ENCODE peak calls at places on chromosome 4, in ten cellular contexts. One of them, this sample, is unnamed.

GRCh38 chr4:124804584-124804983 is 92.1 kb upstream of the ANKRD50 start:
- DNase-seq in choroid plexus epithelial cell: no peak
- DNase-seq in heart left ventricle: no peak
- DNase-seq in fibroblast of lung: peak; percentile 37
- DNase-seq in RWPE1: no peak
- DNase-seq in nephron progenitor cell: no peak
- DNase-seq in WTC11: no peak
- DNase-seq in left lung: no peak
- DNase-seq in endothelial cell: no peak
- DNase-seq in astrocyte of the spinal cord: peak; percentile 38
- DNase-seq in this sample: no peak

GRCh38 chr4:16772366-16772850 is 126.0 kb downstream of the LDB2 start:
- DNase-seq in heart left ventricle: no peak
- DNase-seq in RWPE1: no peak
- DNase-seq in choroid plexus epithelial cell: peak; percentile 59
- DNase-seq in nephron progenitor cell: no peak
- DNase-seq in endothelial cell: no peak
- DNase-seq in left lung: no peak
- DNase-seq in fibroblast of lung: peak; percentile 54
- DNase-seq in astrocyte of the spinal cord: peak; percentile 59
- DNase-seq in WTC11: no peak
- DNase-seq in this sample: no peak

GRCh38 chr4:11720292-11720691 is 291.6 kb upstream of the HS3ST1 start:
- DNase-seq in RWPE1: peak; percentile 50
- DNase-seq in endothelial cell: peak; percentile 20
- DNase-seq in WTC11: no peak
- DNase-seq in fibroblast of lung: peak; percentile 45
- DNase-seq in choroid plexus epithelial cell: peak; percentile 74
- DNase-seq in nephron progenitor cell: no peak
- DNase-seq in heart left ventricle: no peak
- DNase-seq in astrocyte of the spinal cord: peak; percentile 60
- DNase-seq in left lung: no peak
- DNase-seq in this sample: no peak

GRCh38 chr4:8838911-8839431 is 32.7 kb downstream of the HMX1 start:
- DNase-seq in RWPE1: no peak
- DNase-seq in astrocyte of the spinal cord: no peak
- DNase-seq in WTC11: no peak
- DNase-seq in fibroblast of lung: no peak
- DNase-seq in choroid plexus epithelial cell: no peak
- DNase-seq in nephron progenitor cell: no peak
- DNase-seq in left lung: peak; percentile 64
- DNase-seq in endothelial cell: no peak
- DNase-seq in heart left ventricle: no peak
- DNase-seq in this sample: no peak

GRCh38 chr4:147326581-147326980 is 154.3 kb upstream of the EDNRA start:
- DNase-seq in left lung: no peak
- DNase-seq in heart left ventricle: no peak
- DNase-seq in WTC11: no peak
- DNase-seq in endothelial cell: no peak
- DNase-seq in RWPE1: no peak
- DNase-seq in fibroblast of lung: peak; percentile 58
- DNase-seq in choroid plexus epithelial cell: peak; percentile 54
- DNase-seq in astrocyte of the spinal cord: peak; percentile 72
- DNase-seq in nephron progenitor cell: no peak
- DNase-seq in this sample: no peak

GRCh38 chr4:114941522-114941921 is 171.9 kb downstream of the NDST4 start:
- DNase-seq in RWPE1: no peak
- DNase-seq in astrocyte of the spinal cord: no peak
- DNase-seq in choroid plexus epithelial cell: no peak
- DNase-seq in fibroblast of lung: no peak
- DNase-seq in heart left ventricle: no peak
- DNase-seq in nephron progenitor cell: no peak
- DNase-seq in left lung: no peak
- DNase-seq in WTC11: no peak
- DNase-seq in endothelial cell: no peak
- DNase-seq in this sample: no peak

GRCh38 chr4:99062120-99062519 is 26.5 kb downstream of the ADH5 start:
- DNase-seq in fibroblast of lung: peak; percentile 15
- DNase-seq in endothelial cell: no peak
- DNase-seq in WTC11: no peak
- DNase-seq in RWPE1: no peak
- DNase-seq in nephron progenitor cell: no peak
- DNase-seq in left lung: no peak
- DNase-seq in choroid plexus epithelial cell: peak; percentile 23
- DNase-seq in heart left ventricle: no peak
- DNase-seq in astrocyte of the spinal cord: no peak
- DNase-seq in this sample: no peak

GRCh38 chr4:64399313-64400109 is 9.7 kb downstream of the TECRL start:
- DNase-seq in choroid plexus epithelial cell: no peak
- DNase-seq in heart left ventricle: no peak
- DNase-seq in nephron progenitor cell: no peak
- DNase-seq in RWPE1: no peak
- DNase-seq in fibroblast of lung: no peak
- DNase-seq in left lung: no peak
- DNase-seq in WTC11: peak; percentile 19
- DNase-seq in endothelial cell: no peak
- DNase-seq in astrocyte of the spinal cord: no peak
- DNase-seq in this sample: no peak

GRCh38 chr4:7052923-7053715 is 9.9 kb downstream of the TADA2B start:
- DNase-seq in choroid plexus epithelial cell: no peak
- DNase-seq in WTC11: no peak
- DNase-seq in nephron progenitor cell: no peak
- DNase-seq in fibroblast of lung: peak; percentile 44
- DNase-seq in endothelial cell: no peak
- DNase-seq in left lung: peak; percentile 96
- DNase-seq in heart left ventricle: peak; percentile 61
- DNase-seq in astrocyte of the spinal cord: peak; percentile 33
- DNase-seq in RWPE1: no peak
- DNase-seq in this sample: no peak

GRCh38 chr4:76758290-76758882 is 139.6 kb downstream of the SOWAHB start:
- DNase-seq in left lung: no peak
- DNase-seq in heart left ventricle: no peak
- DNase-seq in endothelial cell: no peak
- DNase-seq in RWPE1: peak; percentile 53
- DNase-seq in WTC11: no peak
- DNase-seq in nephron progenitor cell: no peak
- DNase-seq in fibroblast of lung: peak; percentile 71
- DNase-seq in astrocyte of the spinal cord: peak; percentile 81
- DNase-seq in choroid plexus epithelial cell: peak; percentile 89
- DNase-seq in this sample: no peak

GRCh38 chr4:5366421-5366820 is 315.1 kb downstream of the STK32B start:
- DNase-seq in WTC11: no peak
- DNase-seq in RWPE1: peak; percentile 17
- DNase-seq in left lung: no peak
- DNase-seq in fibroblast of lung: peak; percentile 21
- DNase-seq in choroid plexus epithelial cell: no peak
- DNase-seq in endothelial cell: no peak
- DNase-seq in nephron progenitor cell: no peak
- DNase-seq in astrocyte of the spinal cord: no peak
- DNase-seq in heart left ventricle: no peak
- DNase-seq in this sample: no peak

GRCh38 chr4:81255524-81255923 is 40.5 kb upstream of the PRKG2 start:
- DNase-seq in RWPE1: no peak
- DNase-seq in left lung: no peak
- DNase-seq in endothelial cell: no peak
- DNase-seq in WTC11: no peak
- DNase-seq in nephron progenitor cell: no peak
- DNase-seq in astrocyte of the spinal cord: peak; percentile 74
- DNase-seq in heart left ventricle: no peak
- DNase-seq in choroid plexus epithelial cell: peak; percentile 93
- DNase-seq in fibroblast of lung: peak; percentile 77
- DNase-seq in this sample: no peak

GRCh38 chr4:4344915-4345527 is 41.9 kb upstream of the NSG1 start:
- DNase-seq in endothelial cell: no peak
- DNase-seq in heart left ventricle: no peak
- DNase-seq in astrocyte of the spinal cord: no peak
- DNase-seq in left lung: no peak
- DNase-seq in RWPE1: no peak
- DNase-seq in WTC11: no peak
- DNase-seq in choroid plexus epithelial cell: no peak
- DNase-seq in fibroblast of lung: no peak
- DNase-seq in nephron progenitor cell: no peak
- DNase-seq in this sample: no peak

GRCh38 chr4:19857405-19857804 is 394.3 kb upstream of the SLIT2 start:
- DNase-seq in left lung: no peak
- DNase-seq in choroid plexus epithelial cell: peak; percentile 83
- DNase-seq in RWPE1: no peak
- DNase-seq in nephron progenitor cell: no peak
- DNase-seq in fibroblast of lung: no peak
- DNase-seq in WTC11: no peak
- DNase-seq in astrocyte of the spinal cord: no peak
- DNase-seq in heart left ventricle: no peak
- DNase-seq in endothelial cell: no peak
- DNase-seq in this sample: no peak

GRCh38 chr4:1775731-1776500 is 17.2 kb upstream of the FGFR3 start:
- DNase-seq in fibroblast of lung: no peak
- DNase-seq in left lung: no peak
- DNase-seq in nephron progenitor cell: no peak
- DNase-seq in WTC11: no peak
- DNase-seq in astrocyte of the spinal cord: no peak
- DNase-seq in choroid plexus epithelial cell: no peak
- DNase-seq in endothelial cell: no peak
- DNase-seq in RWPE1: no peak
- DNase-seq in heart left ventricle: no peak
- DNase-seq in this sample: no peak

GRCh38 chr4:148116264-148116663 is 325.9 kb downstream of the NR3C2 start:
- DNase-seq in WTC11: no peak
- DNase-seq in endothelial cell: no peak
- DNase-seq in heart left ventricle: no peak
- DNase-seq in left lung: no peak
- DNase-seq in astrocyte of the spinal cord: peak; percentile 83
- DNase-seq in RWPE1: no peak
- DNase-seq in fibroblast of lung: peak; percentile 71
- DNase-seq in nephron progenitor cell: no peak
- DNase-seq in choroid plexus epithelial cell: peak; percentile 93
- DNase-seq in this sample: no peak

GRCh38 chr4:142202404-142203332 is 566.3 kb downstream of the IL15 start:
- DNase-seq in WTC11: peak; percentile 35
- DNase-seq in astrocyte of the spinal cord: no peak
- DNase-seq in RWPE1: no peak
- DNase-seq in endothelial cell: no peak
- DNase-seq in fibroblast of lung: no peak
- DNase-seq in left lung: no peak
- DNase-seq in choroid plexus epithelial cell: no peak
- DNase-seq in nephron progenitor cell: no peak
- DNase-seq in heart left ventricle: no peak
- DNase-seq in this sample: no peak

GRCh38 chr4:152399246-152399645 is 136.6 kb downstream of the FBXW7 start:
- DNase-seq in nephron progenitor cell: no peak
- DNase-seq in WTC11: no peak
- DNase-seq in choroid plexus epithelial cell: no peak
- DNase-seq in endothelial cell: no peak
- DNase-seq in left lung: no peak
- DNase-seq in heart left ventricle: no peak
- DNase-seq in fibroblast of lung: no peak
- DNase-seq in astrocyte of the spinal cord: no peak
- DNase-seq in RWPE1: no peak
- DNase-seq in this sample: no peak

GRCh38 chr4:7518871-7519637 is 84.3 kb upstream of the PSAPL1 start:
- DNase-seq in choroid plexus epithelial cell: no peak
- DNase-seq in left lung: no peak
- DNase-seq in endothelial cell: no peak
- DNase-seq in WTC11: no peak
- DNase-seq in RWPE1: no peak
- DNase-seq in heart left ventricle: peak; percentile 83
- DNase-seq in astrocyte of the spinal cord: no peak
- DNase-seq in fibroblast of lung: no peak
- DNase-seq in nephron progenitor cell: no peak
- DNase-seq in this sample: no peak

GRCh38 chr4:3660086-3660927 is 105.9 kb upstream of the ADRA2C start:
- DNase-seq in astrocyte of the spinal cord: no peak
- DNase-seq in nephron progenitor cell: peak; percentile 43
- DNase-seq in fibroblast of lung: no peak
- DNase-seq in RWPE1: no peak
- DNase-seq in endothelial cell: no peak
- DNase-seq in left lung: peak; percentile 62
- DNase-seq in heart left ventricle: no peak
- DNase-seq in WTC11: no peak
- DNase-seq in choroid plexus epithelial cell: no peak
- DNase-seq in this sample: peak; percentile 58

GRCh38 chr4:62670509-62670908 is 1470.4 kb downstream of the ADGRL3 start:
- DNase-seq in choroid plexus epithelial cell: peak; percentile 48
- DNase-seq in fibroblast of lung: peak; percentile 20
- DNase-seq in heart left ventricle: no peak
- DNase-seq in astrocyte of the spinal cord: peak; percentile 12
- DNase-seq in WTC11: no peak
- DNase-seq in left lung: no peak
- DNase-seq in nephron progenitor cell: no peak
- DNase-seq in endothelial cell: no peak
- DNase-seq in RWPE1: no peak
- DNase-seq in this sample: no peak

GRCh38 chr4:67122029-67122428 is 423.3 kb downstream of the CENPC start:
- DNase-seq in WTC11: no peak
- DNase-seq in nephron progenitor cell: no peak
- DNase-seq in endothelial cell: peak; percentile 31
- DNase-seq in astrocyte of the spinal cord: no peak
- DNase-seq in RWPE1: no peak
- DNase-seq in fibroblast of lung: peak; percentile 1
- DNase-seq in choroid plexus epithelial cell: peak; percentile 3
- DNase-seq in left lung: no peak
- DNase-seq in heart left ventricle: no peak
- DNase-seq in this sample: no peak
- TF ChIP-seq CTCF in WTC11: peak; percentile 41
- TF ChIP-seq CTCF in nephron progenitor cell: peak; percentile 59
- TF ChIP-seq CTCF in endothelial cell: peak; percentile 61
- TF ChIP-seq CTCF in astrocyte of the spinal cord: peak; percentile 43
- TF ChIP-seq CTCF in RWPE1: peak; percentile 10
- TF ChIP-seq CTCF in fibroblast of lung: no peak
- TF ChIP-seq CTCF in choroid plexus epithelial cell: no peak
- TF ChIP-seq CTCF in left lung: no peak
- TF ChIP-seq CTCF in heart left ventricle: no peak
- TF ChIP-seq CTCF in this sample: peak; percentile 64

GRCh38 chr4:104064650-104065577 is 345.1 kb upstream of the TACR3 start:
- DNase-seq in WTC11: peak; percentile 59
- DNase-seq in fibroblast of lung: peak; percentile 39
- DNase-seq in RWPE1: peak; percentile 36
- DNase-seq in nephron progenitor cell: peak; percentile 64
- DNase-seq in heart left ventricle: peak; percentile 45
- DNase-seq in choroid plexus epithelial cell: peak; percentile 30
- DNase-seq in left lung: no peak
- DNase-seq in astrocyte of the spinal cord: peak; percentile 53
- DNase-seq in endothelial cell: peak; percentile 65
- DNase-seq in this sample: peak; percentile 70
- TF ChIP-seq CTCF in WTC11: peak; percentile 51
- TF ChIP-seq CTCF in fibroblast of lung: peak; percentile 34
- TF ChIP-seq CTCF in RWPE1: peak; percentile 56
- TF ChIP-seq CTCF in nephron progenitor cell: peak; percentile 76
- TF ChIP-seq CTCF in heart left ventricle: peak; percentile 29
- TF ChIP-seq CTCF in choroid plexus epithelial cell: peak; percentile 53
- TF ChIP-seq CTCF in left lung: peak; percentile 14
- TF ChIP-seq CTCF in astrocyte of the spinal cord: peak; percentile 55
- TF ChIP-seq CTCF in endothelial cell: peak; percentile 90
- TF ChIP-seq CTCF in this sample: peak; percentile 85

GRCh38 chr4:144575181-144575580 is 70.8 kb upstream of the HHIP start:
- DNase-seq in fibroblast of lung: no peak
- DNase-seq in endothelial cell: peak; percentile 10
- DNase-seq in heart left ventricle: no peak
- DNase-seq in astrocyte of the spinal cord: no peak
- DNase-seq in nephron progenitor cell: peak; percentile 40
- DNase-seq in RWPE1: no peak
- DNase-seq in WTC11: no peak
- DNase-seq in left lung: no peak
- DNase-seq in choroid plexus epithelial cell: no peak
- DNase-seq in this sample: peak; percentile 54
- TF ChIP-seq CTCF in fibroblast of lung: no peak
- TF ChIP-seq CTCF in endothelial cell: no peak
- TF ChIP-seq CTCF in heart left ventricle: no peak
- TF ChIP-seq CTCF in astrocyte of the spinal cord: no peak
- TF ChIP-seq CTCF in nephron progenitor cell: peak; percentile 33
- TF ChIP-seq CTCF in RWPE1: no peak
- TF ChIP-seq CTCF in WTC11: no peak
- TF ChIP-seq CTCF in left lung: no peak
- TF ChIP-seq CTCF in choroid plexus epithelial cell: peak; percentile 34
- TF ChIP-seq CTCF in this sample: no peak

GRCh38 chr4:113141901-113142346 is 92.5 kb downstream of the ANK2 start:
- DNase-seq in nephron progenitor cell: no peak
- DNase-seq in left lung: no peak
- DNase-seq in choroid plexus epithelial cell: peak; percentile 73
- DNase-seq in WTC11: no peak
- DNase-seq in heart left ventricle: no peak
- DNase-seq in RWPE1: no peak
- DNase-seq in astrocyte of the spinal cord: peak; percentile 86
- DNase-seq in fibroblast of lung: peak; percentile 93
- DNase-seq in endothelial cell: no peak
- DNase-seq in this sample: no peak
- TF ChIP-seq CTCF in nephron progenitor cell: no peak
- TF ChIP-seq CTCF in left lung: no peak
- TF ChIP-seq CTCF in choroid plexus epithelial cell: no peak
- TF ChIP-seq CTCF in WTC11: no peak
- TF ChIP-seq CTCF in heart left ventricle: no peak
- TF ChIP-seq CTCF in RWPE1: no peak
- TF ChIP-seq CTCF in astrocyte of the spinal cord: no peak
- TF ChIP-seq CTCF in fibroblast of lung: no peak
- TF ChIP-seq CTCF in endothelial cell: no peak
- TF ChIP-seq CTCF in this sample: no peak

This sample was measured in glutamatergic neuron.